ENCODE peak calls at places on chromosomes 3 and 15, in nine cellular contexts. O is NCI-H748 treated with DMSO at 0.1 percent for 48 hours; M is cerebellar nuclear complex; F is CD14-positive monocyte; H is CD8-positive, alpha-beta T cell; V is NCI-H2081; S is naive thymus-derived CD8-positive, alpha-beta T cell; C is cardiac septum; R is HS-27A. X is an unnamed sample.

GRCh38 chr15:68786753-68787152 is 33.9 kb downstream of the ANP32A start:
- DNase-seq in H (no peak), V (no peak), C (no peak), M (no peak), S (no peak), F (no peak), R (no peak), O (no peak), X (no peak)

GRCh38 chr15:67132276-67132675 is 66.9 kb downstream of the SMAD3 start:
- DNase-seq in F (no peak), C (no peak), H (no peak), V (no peak), M (no peak), R (no peak), S (no peak), O (no peak), X (no peak)

GRCh38 chr3:182105875-182106274 is 394.1 kb downstream of the SOX2 start:
- DNase-seq in S (no peak), V (no peak), M (no peak), H (no peak), O (no peak), C (no peak), R (no peak), F (no peak), X (no peak)

GRCh38 chr3:141530133-141530768 is 43.4 kb downstream of the RASA2 start:
- DNase-seq in C (no peak), R (no peak), F (no peak), H (no peak), V (no peak), S (peak; percentile 70), O (no peak), M (no peak), X (no peak)

GRCh38 chr3:180804871-180805430 is 107.5 kb upstream of the FXR1 start:
- DNase-seq in R (no peak), H (no peak), V (peak; percentile 86), F (no peak), C (no peak), O (no peak), M (no peak), S (no peak), X (peak; percentile 13)

GRCh38 chr3:76547674-76548073 is 492.2 kb upstream of the ROBO2 start:
- DNase-seq in S (no peak), R (no peak), H (no peak), M (no peak), C (no peak), O (no peak), V (no peak), F (no peak), X (no peak)

GRCh38 chr15:57735406-57735805 is 28.9 kb downstream of the POLR2M start:
- DNase-seq in R (no peak), C (no peak), S (no peak), O (no peak), F (no peak), H (no peak), V (no peak), M (no peak), X (no peak)

GRCh38 chr3:149970716-149971402 is at the start of gene PFN2:
- DNase-seq in S (peak; percentile 70), F (no peak), O (peak; percentile 64), H (peak; percentile 44), R (no peak), V (peak; percentile 94), M (no peak), C (peak; percentile 82), X (peak; percentile 80)

GRCh38 chr3:127448161-127448561 is 142.4 kb downstream of the TPRA1 start:
- DNase-seq in V (peak; percentile 45), F (peak; percentile 15), H (no peak), O (no peak), C (no peak), M (no peak), S (no peak), R (no peak), X (peak; percentile 65)

GRCh38 chr3:127784865-127785710 is 37.2 kb downstream of the MGLL start:
- DNase-seq in R (no peak), M (no peak), F (peak; percentile 14), V (peak; percentile 85), S (no peak), C (no peak), H (no peak), O (no peak), X (peak; percentile 58)

GRCh38 chr3:49006591-49007067 is 562 bp upstream of the WDR6 start:
- DNase-seq in V (no peak), C (no peak), M (no peak), O (no peak), S (no peak), H (no peak), F (no peak), R (no peak), X (peak; percentile 7)

GRCh38 chr15:101712078-101712477 is 12.2 kb downstream of the TARS3 start:
- DNase-seq in M (no peak), C (no peak), R (no peak), H (no peak), V (no peak), S (no peak), F (no peak), O (no peak), X (no peak)

GRCh38 chr15:89371145-89372044 is 36.8 kb upstream of the POLG start:
- DNase-seq in V (no peak), H (no peak), M (no peak), F (no peak), O (no peak), C (no peak), R (no peak), S (no peak), X (no peak)

GRCh38 chr3:32440481-32441350 is 49.1 kb downstream of the CMTM7 start:
- DNase-seq in C (no peak), V (no peak), H (no peak), F (no peak), R (no peak), S (no peak), O (no peak), M (no peak), X (no peak)

GRCh38 chr3:191030491-191030890 is 168.0 kb upstream of the GMNC start:
- DNase-seq in F (no peak), H (no peak), M (no peak), V (no peak), C (no peak), O (no peak), R (no peak), S (no peak), X (no peak)

GRCh38 chr3:177340243-177340830 is 143.1 kb upstream of the TBL1XR1 start:
- DNase-seq in V (no peak), F (no peak), M (no peak), C (no peak), R (no peak), S (no peak), O (no peak), H (no peak), X (no peak)

GRCh38 chr3:10568549-10568948 is 63.2 kb upstream of the ATP2B2 start:
- DNase-seq in R (no peak), S (no peak), O (no peak), H (no peak), F (no peak), C (no peak), M (no peak), V (no peak), X (no peak)

GRCh38 chr3:114527036-114527644 is 233.3 kb downstream of the TIGIT start:
- DNase-seq in H (no peak), R (no peak), S (no peak), C (no peak), F (no peak), M (no peak), V (peak; percentile 11), O (no peak), X (no peak)

GRCh38 chr3:37262816-37263393 is 88.5 kb upstream of the LRRFIP2 start:
- DNase-seq in R (no peak), S (no peak), H (no peak), C (no peak), M (no peak), V (no peak), F (no peak), O (no peak), X (no peak)

GRCh38 chr3:160486459-160486869 is 36.9 kb upstream of the TRIM59 start:
- DNase-seq in R (no peak), C (no peak), O (peak; percentile 8), F (no peak), M (no peak), S (peak; percentile 32), H (no peak), V (peak; percentile 34), X (peak; percentile 4)

GRCh38 chr15:74333093-74333492 is 34.4 kb downstream of the CYP11A1 start:
- DNase-seq in M (no peak), S (no peak), O (no peak), F (no peak), V (no peak), R (no peak), H (no peak), C (no peak), X (no peak)